ENCODE peak calls at places on chromosome 10, in four cellular contexts. D is effector memory CD4-positive, alpha-beta T cell; Q is NCI-H1694 treated with DMSO at 0.1 percent for 48 hours; X is iPS DF 19.7. M is an unnamed sample.

GRCh38 chr10:20606985-20607384 is 290.1 kb downstream of the NEBL start:
- DNase-seq in D (no peak), Q (no peak), X (no peak), M (no peak)

GRCh38 chr10:3532644-3533043 is 252.4 kb downstream of the KLF6 start:
- DNase-seq in D (no peak), X (no peak), Q (no peak), M (no peak)

GRCh38 chr10:76397957-76398665 is 966.7 kb downstream of the LRMDA start:
- DNase-seq in D (no peak), X (no peak), Q (peak), M (peak)

GRCh38 chr10:71087622-71088021 is 124.7 kb upstream of the UNC5B start:
- DNase-seq in D (no peak), X (no peak), Q (no peak), M (no peak)

GRCh38 chr10:116988311-116988710 is 16.7 kb downstream of the SHTN1 start:
- DNase-seq in X (no peak), D (no peak), Q (no peak), M (no peak)

GRCh38 chr10:112955736-112956421 is 5.8 kb downstream of the TCF7L2 start:
- DNase-seq in X (no peak), Q (no peak), D (no peak), M (no peak)

GRCh38 chr10:120394446-120394845 is 62.6 kb upstream of the PLPP4 start:
- DNase-seq in D (no peak), Q (no peak), X (no peak), M (no peak)

GRCh38 chr10:114504769-114505579 is 100.7 kb upstream of the AFAP1L2 start:
- DNase-seq in X (no peak), D (no peak), Q (no peak), M (no peak)

GRCh38 chr10:80541144-80541750 is 3.5 kb downstream of the SH2D4B start:
- DNase-seq in X (no peak), D (no peak), Q (no peak), M (no peak)

GRCh38 chr10:46263831-46264268 is 22.9 kb upstream of the ANTXRL start:
- DNase-seq in D (no peak), X (no peak), Q (no peak), M (no peak)

GRCh38 chr10:124703778-124704427 is 40.3 kb downstream of the FAM53B start:
- DNase-seq in D (no peak), X (no peak), Q (no peak), M (peak)

GRCh38 chr10:44703241-44704155 is 207.6 kb upstream of the TMEM72 start:
- DNase-seq in X (no peak), D (no peak), Q (no peak), M (no peak)

GRCh38 chr10:37975407-37975991 is 948 bp downstream of the ZNF25 start:
- DNase-seq in D (no peak), Q (peak), X (no peak), M (peak)

GRCh38 chr10:68156373-68157185 is 47.3 kb downstream of the MYPN start:
- DNase-seq in D (peak), Q (peak), X (peak), M (peak)

GRCh38 chr10:118763202-118763988 is 8.6 kb upstream of the CACUL1 start:
- DNase-seq in Q (no peak), X (no peak), D (no peak), M (no peak)

GRCh38 chr10:114042895-114043531 is 653 bp upstream of the ADRB1 start:
- DNase-seq in Q (no peak), D (no peak), X (no peak), M (no peak)